ENCODE peak calls at places on chromosomes 16 and 17, in eight cellular contexts. One of them, this sample, is unnamed.
A peak's percentile ranks its signal among the peaks of the same experiment; 100 is the strongest.

GRCh38 chr17:82241926-82242697 is 13.3 kb downstream of the SLC16A3 start:
- DNase-seq in IMR-90: no peak
- DNase-seq in GM12892: no peak
- DNase-seq in suprapubic skin: peak; percentile 71
- DNase-seq in ovary: peak; percentile 87
- DNase-seq in A549: no peak
- DNase-seq in stomach: no peak
- DNase-seq in esophagus muscularis mucosa: no peak
- DNase-seq in this sample: no peak

GRCh38 chr17:56602292-56603130 is 9.0 kb downstream of the NOG start:
- DNase-seq in IMR-90: no peak
- DNase-seq in GM12892: no peak
- DNase-seq in suprapubic skin: no peak
- DNase-seq in ovary: no peak
- DNase-seq in A549: no peak
- DNase-seq in stomach: no peak
- DNase-seq in esophagus muscularis mucosa: no peak
- DNase-seq in this sample: no peak

GRCh38 chr16:78494674-78495073 is 395.2 kb downstream of the WWOX start:
- DNase-seq in IMR-90: no peak
- DNase-seq in GM12892: no peak
- DNase-seq in suprapubic skin: no peak
- DNase-seq in ovary: no peak
- DNase-seq in A549: no peak
- DNase-seq in stomach: no peak
- DNase-seq in esophagus muscularis mucosa: no peak
- DNase-seq in this sample: no peak

GRCh38 chr17:69690531-69690930 is 276.0 kb downstream of the MAP2K6 start:
- DNase-seq in IMR-90: no peak
- DNase-seq in GM12892: no peak
- DNase-seq in suprapubic skin: no peak
- DNase-seq in ovary: no peak
- DNase-seq in A549: no peak
- DNase-seq in stomach: no peak
- DNase-seq in esophagus muscularis mucosa: no peak
- DNase-seq in this sample: no peak

GRCh38 chr17:5282639-5283217 is 644 bp downstream of the RABEP1 start:
- DNase-seq in IMR-90: no peak
- DNase-seq in GM12892: peak; percentile 33
- DNase-seq in suprapubic skin: peak; percentile 68
- DNase-seq in ovary: peak; percentile 60
- DNase-seq in A549: no peak
- DNase-seq in stomach: no peak
- DNase-seq in esophagus muscularis mucosa: no peak
- DNase-seq in this sample: peak; percentile 85

GRCh38 chr17:65154770-65155589 is 17.8 kb downstream of the RGS9 start:
- DNase-seq in IMR-90: peak; percentile 83
- DNase-seq in GM12892: no peak
- DNase-seq in suprapubic skin: no peak
- DNase-seq in ovary: no peak
- DNase-seq in A549: peak; percentile 69
- DNase-seq in stomach: no peak
- DNase-seq in esophagus muscularis mucosa: no peak
- DNase-seq in this sample: no peak

GRCh38 chr16:24524855-24525652 is 14.3 kb upstream of the RBBP6 start:
- DNase-seq in IMR-90: no peak
- DNase-seq in GM12892: no peak
- DNase-seq in suprapubic skin: no peak
- DNase-seq in ovary: no peak
- DNase-seq in A549: no peak
- DNase-seq in stomach: no peak
- DNase-seq in esophagus muscularis mucosa: no peak
- DNase-seq in this sample: no peak

GRCh38 chr16:82936941-82937551 is 310.3 kb downstream of the CDH13 start:
- DNase-seq in IMR-90: peak; percentile 87
- DNase-seq in GM12892: no peak
- DNase-seq in suprapubic skin: no peak
- DNase-seq in ovary: no peak
- DNase-seq in A549: no peak
- DNase-seq in stomach: no peak
- DNase-seq in esophagus muscularis mucosa: no peak
- DNase-seq in this sample: no peak

GRCh38 chr16:50602531-50603205 is 54.5 kb downstream of the NKD1 start:
- DNase-seq in IMR-90: no peak
- DNase-seq in GM12892: no peak
- DNase-seq in suprapubic skin: no peak
- DNase-seq in ovary: no peak
- DNase-seq in A549: no peak
- DNase-seq in stomach: no peak
- DNase-seq in esophagus muscularis mucosa: no peak
- DNase-seq in this sample: peak; percentile 43

GRCh38 chr17:2724783-2725164 is 13.2 kb upstream of the CLUH start:
- DNase-seq in IMR-90: peak; percentile 26
- DNase-seq in GM12892: no peak
- DNase-seq in suprapubic skin: no peak
- DNase-seq in ovary: no peak
- DNase-seq in A549: peak; percentile 77
- DNase-seq in stomach: peak; percentile 46
- DNase-seq in esophagus muscularis mucosa: no peak
- DNase-seq in this sample: no peak

GRCh38 chr17:10107320-10108165 is 90.9 kb downstream of the GAS7 start:
- DNase-seq in IMR-90: no peak
- DNase-seq in GM12892: no peak
- DNase-seq in suprapubic skin: no peak
- DNase-seq in ovary: no peak
- DNase-seq in A549: no peak
- DNase-seq in stomach: no peak
- DNase-seq in esophagus muscularis mucosa: no peak
- DNase-seq in this sample: no peak

GRCh38 chr17:57713140-57713539 is 32.0 kb downstream of the CCDC182 start:
- DNase-seq in IMR-90: no peak
- DNase-seq in GM12892: no peak
- DNase-seq in suprapubic skin: no peak
- DNase-seq in ovary: no peak
- DNase-seq in A549: no peak
- DNase-seq in stomach: no peak
- DNase-seq in esophagus muscularis mucosa: peak; percentile 4
- DNase-seq in this sample: no peak

GRCh38 chr17:76671912-76672262 is 28.3 kb upstream of the ST6GALNAC1 start:
- DNase-seq in IMR-90: no peak
- DNase-seq in GM12892: no peak
- DNase-seq in suprapubic skin: no peak
- DNase-seq in ovary: no peak
- DNase-seq in A549: no peak
- DNase-seq in stomach: no peak
- DNase-seq in esophagus muscularis mucosa: no peak
- DNase-seq in this sample: no peak
- TF ChIP-seq POLR2A in IMR-90: peak; percentile 71
- TF ChIP-seq POLR2A in GM12892: peak; percentile 76
- TF ChIP-seq POLR2A in suprapubic skin: no peak
- TF ChIP-seq POLR2A in ovary: peak; percentile 7
- TF ChIP-seq POLR2A in A549: peak; percentile 12
- TF ChIP-seq POLR2A in stomach: no peak
- TF ChIP-seq POLR2A in esophagus muscularis mucosa: no peak
- TF ChIP-seq POLR2A in this sample: no peak

GRCh38 chr16:67545665-67546024 is 16.7 kb upstream of the CTCF start:
- DNase-seq in IMR-90: no peak
- DNase-seq in GM12892: no peak
- DNase-seq in suprapubic skin: no peak
- DNase-seq in ovary: no peak
- DNase-seq in A549: no peak
- DNase-seq in stomach: no peak
- DNase-seq in esophagus muscularis mucosa: no peak
- DNase-seq in this sample: peak; percentile 83
- TF ChIP-seq POLR2A in IMR-90: no peak
- TF ChIP-seq POLR2A in GM12892: no peak
- TF ChIP-seq POLR2A in suprapubic skin: no peak
- TF ChIP-seq POLR2A in ovary: no peak
- TF ChIP-seq POLR2A in A549: no peak
- TF ChIP-seq POLR2A in stomach: no peak
- TF ChIP-seq POLR2A in esophagus muscularis mucosa: no peak
- TF ChIP-seq POLR2A in this sample: no peak

GRCh38 chr16:85994492-85995433 is 95.8 kb downstream of the IRF8 start:
- DNase-seq in IMR-90: no peak
- DNase-seq in GM12892: no peak
- DNase-seq in suprapubic skin: peak; percentile 31
- DNase-seq in ovary: no peak
- DNase-seq in A549: no peak
- DNase-seq in stomach: peak; percentile 13
- DNase-seq in esophagus muscularis mucosa: no peak
- DNase-seq in this sample: peak; percentile 53
- TF ChIP-seq POLR2A in IMR-90: no peak
- TF ChIP-seq POLR2A in GM12892: no peak
- TF ChIP-seq POLR2A in suprapubic skin: no peak
- TF ChIP-seq POLR2A in ovary: no peak
- TF ChIP-seq POLR2A in A549: no peak
- TF ChIP-seq POLR2A in stomach: no peak
- TF ChIP-seq POLR2A in esophagus muscularis mucosa: no peak
- TF ChIP-seq POLR2A in this sample: no peak

DNA sequence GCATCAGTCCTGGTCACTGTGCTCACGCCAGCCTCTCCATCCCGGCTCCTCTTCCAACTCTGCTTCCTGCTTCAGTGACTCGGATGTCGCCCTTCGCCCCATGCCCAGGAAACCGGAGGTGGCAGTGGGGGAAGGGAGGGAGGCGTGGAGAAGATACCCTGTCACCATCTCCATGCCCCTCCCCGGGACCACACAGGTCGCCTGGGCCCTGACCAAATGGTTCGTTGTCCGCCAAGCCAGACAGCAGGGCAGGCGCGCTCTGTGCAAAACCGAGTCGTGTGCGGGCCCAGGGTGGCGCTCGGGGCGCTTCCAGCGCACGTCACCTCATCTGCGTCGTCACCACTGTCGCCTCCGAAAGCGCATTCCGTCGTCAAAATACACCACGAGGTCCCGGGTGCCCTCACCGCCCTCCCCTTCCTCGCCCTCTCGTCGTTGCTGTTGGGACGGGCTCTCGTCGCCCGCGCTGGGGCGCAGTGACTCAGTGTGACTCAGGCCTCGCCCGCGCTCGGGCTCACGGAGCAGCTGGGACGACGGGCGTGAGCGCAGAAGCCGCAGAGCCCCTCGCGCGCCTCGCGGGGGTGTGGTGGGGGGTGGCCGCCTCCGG is 39.2 kb downstream of the ZNF778 start:
- DNase-seq in IMR-90: peak; percentile 63
- DNase-seq in GM12892: no peak
- DNase-seq in suprapubic skin: no peak
- DNase-seq in ovary: peak; percentile 59
- DNase-seq in A549: peak; percentile 48
- DNase-seq in stomach: peak; percentile 73
- DNase-seq in esophagus muscularis mucosa: no peak
- DNase-seq in this sample: no peak
- TF ChIP-seq POLR2A in IMR-90: no peak
- TF ChIP-seq POLR2A in GM12892: no peak
- TF ChIP-seq POLR2A in suprapubic skin: no peak
- TF ChIP-seq POLR2A in ovary: no peak
- TF ChIP-seq POLR2A in A549: no peak
- TF ChIP-seq POLR2A in stomach: no peak
- TF ChIP-seq POLR2A in esophagus muscularis mucosa: no peak
- TF ChIP-seq POLR2A in this sample: no peak

DNA sequence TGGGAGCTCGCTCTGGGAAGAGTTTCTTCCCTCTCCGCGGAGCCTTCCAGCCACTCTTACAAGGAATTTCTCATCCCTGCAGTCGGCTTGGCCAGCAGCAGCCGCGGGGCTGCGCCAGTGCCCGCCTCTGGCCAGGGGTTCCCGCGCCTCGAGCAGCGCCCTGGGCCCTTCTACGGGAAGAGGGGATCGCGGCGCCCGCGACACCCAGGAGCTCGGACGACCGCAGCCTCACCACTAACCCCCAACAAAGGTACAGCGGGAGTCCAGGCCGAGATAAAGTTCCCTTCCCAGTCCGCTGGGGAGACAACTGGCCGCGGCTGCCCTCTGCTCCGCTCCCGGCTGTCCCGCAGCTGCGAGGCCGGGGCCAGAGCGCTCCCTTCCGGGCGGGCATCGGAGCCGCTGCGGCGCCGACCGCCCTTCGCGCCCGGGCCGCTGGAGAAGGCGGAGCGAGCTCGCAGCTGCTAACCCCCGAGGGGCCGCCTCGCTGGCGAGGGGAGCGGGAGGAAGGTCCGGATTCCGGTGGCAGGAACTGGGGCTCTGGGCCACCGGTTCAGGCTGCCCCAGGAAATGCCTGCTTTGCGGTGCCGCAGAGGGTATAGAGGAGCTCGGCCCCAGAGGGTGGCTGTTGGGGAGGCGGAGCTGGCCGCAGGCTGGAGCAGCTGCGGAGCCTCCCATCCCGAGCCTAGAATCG is 3.6 kb upstream of the HS3ST3B1 start:
- DNase-seq in IMR-90: no peak
- DNase-seq in GM12892: no peak
- DNase-seq in suprapubic skin: peak; percentile 62
- DNase-seq in ovary: peak; percentile 70
- DNase-seq in A549: peak; percentile 59
- DNase-seq in stomach: peak; percentile 38
- DNase-seq in esophagus muscularis mucosa: peak; percentile 87
- DNase-seq in this sample: peak; percentile 84
- TF ChIP-seq POLR2A in IMR-90: no peak
- TF ChIP-seq POLR2A in GM12892: no peak
- TF ChIP-seq POLR2A in suprapubic skin: no peak
- TF ChIP-seq POLR2A in ovary: no peak
- TF ChIP-seq POLR2A in A549: no peak
- TF ChIP-seq POLR2A in stomach: no peak
- TF ChIP-seq POLR2A in esophagus muscularis mucosa: no peak
- TF ChIP-seq POLR2A in this sample: no peak

DNA sequence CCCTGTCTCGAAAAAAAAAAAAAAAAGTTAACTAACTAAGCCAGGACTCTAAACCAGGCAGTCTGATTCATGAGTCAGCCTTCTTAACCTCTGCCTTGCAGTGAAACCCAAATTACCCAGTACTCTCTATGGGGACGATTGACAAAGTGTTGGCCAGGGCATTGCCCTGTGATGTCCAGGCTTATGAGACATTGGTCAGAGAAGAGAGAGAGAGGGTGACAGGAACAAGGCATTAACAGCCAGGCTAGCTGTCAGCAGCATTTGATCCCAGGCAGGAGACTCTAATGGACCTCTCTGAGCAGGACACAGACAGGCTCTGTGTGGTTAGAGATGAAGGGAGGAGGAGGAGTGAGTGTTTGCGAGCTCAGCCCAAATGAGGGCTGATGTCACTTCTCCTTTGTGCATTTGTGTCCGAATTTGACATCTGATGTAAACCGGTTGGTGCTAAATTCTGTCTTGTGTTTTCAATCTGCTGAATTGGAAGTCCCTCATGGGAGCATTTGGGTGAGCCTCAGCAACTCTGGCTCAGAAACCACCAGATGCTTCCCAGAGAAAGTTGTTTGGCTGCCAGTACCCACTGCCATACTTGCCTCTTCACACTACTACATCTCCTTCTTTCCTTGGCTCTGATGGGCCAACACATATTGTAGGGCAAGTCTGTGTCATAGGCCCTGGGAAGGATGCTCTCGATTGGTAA is 4.3 kb upstream of the MYL4 start:
- DNase-seq in IMR-90: peak; percentile 47
- DNase-seq in GM12892: no peak
- DNase-seq in suprapubic skin: no peak
- DNase-seq in ovary: no peak
- DNase-seq in A549: no peak
- DNase-seq in stomach: no peak
- DNase-seq in esophagus muscularis mucosa: no peak
- DNase-seq in this sample: no peak
- TF ChIP-seq POLR2A in IMR-90: no peak
- TF ChIP-seq POLR2A in GM12892: peak; percentile 26
- TF ChIP-seq POLR2A in suprapubic skin: no peak
- TF ChIP-seq POLR2A in ovary: no peak
- TF ChIP-seq POLR2A in A549: no peak
- TF ChIP-seq POLR2A in stomach: no peak
- TF ChIP-seq POLR2A in esophagus muscularis mucosa: no peak
- TF ChIP-seq POLR2A in this sample: no peak